ENCODE peak calls at places on chromosome 11, in six cellular contexts. X, U, T, H, M and G are unnamed samples.

GRCh38 chr11:74044538-74044937 is 35.7 kb upstream of the UCP3 start:
- DNase-seq in T (no peak), M (no peak), X (no peak), H (no peak), U (no peak), G (no peak)

GRCh38 chr11:15944460-15944859 is 411.9 kb downstream of the SOX6 start:
- DNase-seq in U (peak; percentile 6), H (no peak), M (no peak), T (no peak), X (no peak), G (no peak)

GRCh38 chr11:65436412-65437032 is 13.9 kb downstream of the NEAT1 start:
- DNase-seq in U (no peak), H (no peak), M (peak; percentile 37), X (no peak), T (no peak), G (peak; percentile 23)

GRCh38 chr11:22432331-22433065 is 94.3 kb downstream of the SLC17A6 start:
- DNase-seq in U (peak; percentile 92), M (peak; percentile 82), H (no peak), X (peak; percentile 7), T (no peak), G (peak; percentile 2)

GRCh38 chr11:60762851-60763691 is 6.4 kb downstream of the MS4A15 start:
- DNase-seq in M (no peak), U (peak; percentile 84), X (no peak), T (no peak), H (no peak), G (no peak)

GRCh38 chr11:122977455-122978302 is 4.0 kb downstream of the BSX start:
- DNase-seq in T (no peak), X (peak; percentile 56), M (no peak), U (peak; percentile 85), H (no peak), G (no peak)

GRCh38 chr11:86440305-86440716 is 65.6 kb downstream of the CCDC81 start:
- DNase-seq in X (no peak), M (no peak), U (no peak), T (no peak), H (no peak), G (no peak)

GRCh38 chr11:9759519-9760179 is 95.8 kb downstream of the SWAP70 start:
- DNase-seq in H (peak; percentile 92), T (peak; percentile 58), M (peak; percentile 99), X (peak; percentile 47), U (no peak), G (peak; percentile 45)

GRCh38 chr11:74311352-74311926 is at the start of gene P4HA3:
- DNase-seq in X (peak; percentile 92), M (peak; percentile 78), U (peak; percentile 87), T (peak; percentile 33), H (peak; percentile 57), G (peak; percentile 93)

GRCh38 chr11:128694618-128695481 is 978 bp downstream of the FLI1 start:
- DNase-seq in T (no peak), U (peak; percentile 75), H (no peak), X (peak; percentile 66), M (no peak), G (no peak)

GRCh38 chr11:27720277-27720830 is 20.1 kb upstream of the BDNF start:
- DNase-seq in T (no peak), X (peak; percentile 62), U (peak; percentile 96), M (peak; percentile 52), H (no peak), G (peak; percentile 52)

GRCh38 chr11:127056338-127056971 is 55.9 kb upstream of the KIRREL3 start:
- DNase-seq in M (no peak), T (no peak), X (peak; percentile 29), U (no peak), H (no peak), G (peak; percentile 27)

GRCh38 chr11:130817608-130817944 is 98.7 kb downstream of the SNX19 start:
- DNase-seq in T (no peak), X (no peak), U (no peak), M (no peak), H (peak; percentile 12), G (no peak)

GRCh38 chr11:81165164-81165563 is 1568.5 kb downstream of the FAM181B start:
- DNase-seq in X (no peak), M (no peak), H (no peak), U (peak; percentile 58), T (no peak), G (no peak)

GRCh38 chr11:64642418-64642735 is 51.4 kb downstream of the SLC22A12 start:
- DNase-seq in T (no peak), M (no peak), U (no peak), H (no peak), X (no peak), G (no peak)

GRCh38 chr11:64533501-64533900 is 57.5 kb upstream of the SLC22A12 start:
- DNase-seq in X (no peak), T (no peak), U (no peak), M (no peak), H (no peak), G (no peak)

GRCh38 chr11:45932217-45932616 is 9.8 kb downstream of the LARGE2 start:
- DNase-seq in H (no peak), U (no peak), X (no peak), T (no peak), M (no peak), G (no peak)

GRCh38 chr11:86421976-86422770 is 47.5 kb downstream of the CCDC81 start:
- DNase-seq in H (peak; percentile 55), X (no peak), U (no peak), T (no peak), M (no peak), G (no peak)

GRCh38 chr11:31421840-31422239 is 52.2 kb downstream of the DNAJC24 start:
- DNase-seq in T (no peak), U (peak; percentile 48), X (no peak), M (no peak), H (no peak), G (no peak)

GRCh38 chr11:232783-233565 is 3.2 kb downstream of the SIRT3 start:
- DNase-seq in X (no peak), T (no peak), M (no peak), U (no peak), H (no peak), G (no peak)

GRCh38 chr11:240315-240714 is 3.5 kb downstream of the PSMD13 start:
- DNase-seq in X (no peak), M (no peak), U (no peak), T (no peak), H (no peak), G (no peak)

GRCh38 chr11:235998-236773 is at the start of gene SIRT3:
- DNase-seq in X (peak; percentile 99), T (peak; percentile 92), H (peak; percentile 88), U (peak; percentile 94), M (peak; percentile 72), G (peak; percentile 97)

GRCh38 chr11:235180-235997 is 753 bp downstream of the SIRT3 start:
- DNase-seq in X (no peak), U (no peak), M (no peak), T (no peak), H (no peak), G (no peak)

DNA sequence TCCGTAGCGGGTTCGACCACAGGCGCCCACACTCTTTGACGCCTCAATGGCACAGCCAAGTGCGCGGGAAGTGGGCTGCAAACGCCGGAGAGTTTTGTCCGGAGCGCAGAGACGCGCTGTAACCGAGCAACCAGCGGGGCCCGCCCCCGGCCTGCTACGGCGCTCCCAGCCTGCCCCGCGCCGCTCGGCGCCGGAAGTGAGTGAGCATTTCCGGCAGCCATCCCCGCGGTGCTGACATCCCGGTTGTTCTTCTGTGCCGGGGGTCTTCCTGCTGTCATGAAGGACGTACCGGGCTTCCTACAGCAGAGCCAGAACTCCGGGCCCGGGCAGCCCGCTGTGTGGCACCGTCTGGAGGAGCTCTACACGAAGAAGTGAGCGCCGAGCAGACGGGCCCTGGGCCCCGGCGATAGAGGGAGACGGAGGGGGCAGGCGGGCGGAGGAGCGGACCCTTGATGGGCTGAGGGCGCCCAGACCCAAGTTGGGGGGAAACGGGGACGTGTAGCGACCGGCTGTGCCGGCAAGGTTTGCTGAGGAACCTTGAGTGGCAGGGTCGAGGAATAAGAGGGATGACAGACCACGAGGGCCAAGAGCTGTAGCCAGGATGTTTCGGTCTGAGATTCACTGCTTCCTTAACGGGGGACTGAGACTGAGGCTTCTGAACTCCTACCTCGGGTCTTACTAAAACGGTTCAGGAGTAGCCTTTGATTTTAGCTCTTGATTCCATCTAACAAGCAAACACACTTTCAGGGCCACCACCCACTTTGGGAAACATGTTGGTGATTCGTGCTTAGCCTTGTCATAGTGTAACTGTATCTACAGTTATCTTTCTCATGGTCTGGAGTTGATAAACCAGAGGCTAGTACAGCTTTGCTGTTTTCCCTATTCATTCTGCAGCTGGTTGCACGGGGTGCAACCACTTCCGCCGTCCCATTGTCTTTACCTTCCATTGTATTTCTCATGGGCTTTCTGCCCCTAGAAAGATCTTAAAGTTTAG is at the start of gene PSMD13:
- DNase-seq in T (peak; percentile 92), H (peak; percentile 80), M (peak; percentile 85), X (peak; percentile 96), U (peak; percentile 90), G (peak; percentile 93)
- TF ChIP-seq POLR2AphosphoS5 in T (peak; percentile 78), H (peak; percentile 42), M (peak; percentile 82), X (peak; percentile 44), U (peak; percentile 62), G (peak; percentile 26)

DNA sequence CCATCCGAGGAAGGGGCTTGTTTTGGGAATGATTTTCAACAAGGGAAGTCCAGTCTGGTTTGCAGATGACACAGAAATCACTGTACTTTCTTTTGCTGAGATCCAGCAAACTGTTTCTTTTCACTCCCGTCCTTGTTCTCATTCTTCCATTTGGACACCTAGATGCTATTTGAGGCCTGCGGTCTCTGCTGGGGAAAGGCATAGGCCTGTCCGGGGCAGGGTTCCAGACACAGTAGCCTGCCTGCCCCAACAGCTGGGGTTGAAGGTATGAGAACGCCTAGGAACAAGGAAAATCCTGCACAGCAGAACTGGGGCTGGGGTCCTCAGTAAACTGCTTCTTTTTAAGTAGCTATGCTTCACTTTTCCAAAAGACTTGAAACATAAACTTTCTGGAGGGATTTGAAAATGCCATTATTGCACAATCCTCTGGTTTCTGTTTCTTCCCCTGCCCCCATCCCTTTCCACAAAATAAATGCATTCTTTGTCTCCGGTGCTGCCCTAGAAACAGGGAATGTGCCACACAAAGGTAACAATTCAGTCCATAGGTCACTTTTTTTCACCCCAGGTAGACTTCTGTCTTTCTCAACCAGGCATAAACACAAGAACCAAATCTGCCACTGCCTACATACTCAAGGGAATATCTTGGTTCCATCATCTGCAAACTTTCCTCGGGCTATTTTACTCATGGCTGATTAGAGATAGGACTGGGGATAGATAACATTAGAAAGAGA is 174.8 kb upstream of the MTMR2 start:
- DNase-seq in M (no peak), T (no peak), H (no peak), U (no peak), X (no peak), G (no peak)
- TF ChIP-seq POLR2AphosphoS5 in M (no peak), T (no peak), H (no peak), U (no peak), X (no peak), G (no peak)

GRCh38 chr11:17845431-17845881 is 110.9 kb downstream of the KCNC1 start:
- DNase-seq in U (no peak), H (no peak), X (no peak), M (no peak), T (no peak), G (no peak)

GRCh38 chr11:17838102-17838501 is 103.5 kb downstream of the KCNC1 start:
- DNase-seq in U (no peak), H (no peak), X (no peak), T (no peak), M (no peak), G (no peak)

GRCh38 chr11:17839450-17839849 is 104.9 kb downstream of the KCNC1 start:
- DNase-seq in H (no peak), U (no peak), M (no peak), X (no peak), T (no peak), G (no peak)

GRCh38 chr11:17839973-17840611 is 105.5 kb downstream of the KCNC1 start:
- DNase-seq in H (no peak), X (no peak), U (no peak), M (no peak), T (no peak), G (no peak)
- TF ChIP-seq POLR2AphosphoS5 in H (no peak), X (no peak), U (no peak), M (no peak), T (no peak), G (no peak)

GRCh38 chr11:133172349-133172748 is 360.0 kb downstream of the OPCML start:
- DNase-seq in U (no peak), H (no peak), T (no peak), M (no peak), X (no peak), G (no peak)
- TF ChIP-seq POLR2AphosphoS5 in U (no peak), H (no peak), T (no peak), M (no peak), X (no peak), G (no peak)